ENCODE peak calls at places on chromosome 5, in seven cellular contexts. K, R, E, N, D, V and Q are unnamed samples.

GRCh38 chr5:135497971-135498661 is 37.6 kb downstream of the NEUROG1 start:
- DNase-seq in D (no peak), E (no peak), K (no peak), V (no peak), R (no peak), N (no peak), Q (no peak)

GRCh38 chr5:68557162-68557936 is 341.8 kb downstream of the PIK3R1 start:
- DNase-seq in E (no peak), K (no peak), V (peak), N (no peak), D (no peak), R (no peak), Q (no peak)

GRCh38 chr5:88825782-88826110 is 57.2 kb downstream of the MEF2C start:
- DNase-seq in V (no peak), D (no peak), R (no peak), N (no peak), K (no peak), E (no peak), Q (no peak)

GRCh38 chr5:4036861-4037260 is 441.2 kb downstream of the IRX1 start:
- DNase-seq in R (no peak), K (no peak), D (no peak), E (no peak), N (no peak), V (no peak), Q (no peak)

GRCh38 chr5:51661646-51662265 is 278.5 kb downstream of the ISL1 start:
- DNase-seq in K (no peak), V (no peak), N (no peak), E (no peak), R (no peak), D (no peak), Q (no peak)

GRCh38 chr5:136130581-136130980 is 2.1 kb upstream of the SMAD5 start:
- DNase-seq in N (no peak), R (no peak), E (no peak), K (no peak), V (peak), D (no peak), Q (no peak)

GRCh38 chr5:40679998-40680681 is 425 bp downstream of the PTGER4 start:
- DNase-seq in V (no peak), E (no peak), D (peak), N (peak), K (no peak), R (no peak), Q (no peak)

GRCh38 chr5:150142800-150143724 is 12.6 kb downstream of the PDGFRB start:
- DNase-seq in D (peak), K (peak), E (peak), V (peak), N (peak), R (no peak), Q (no peak)

GRCh38 chr5:103452666-103453065 is 109.9 kb downstream of the NUDT12 start:
- DNase-seq in E (no peak), N (no peak), K (no peak), D (no peak), R (no peak), V (peak), Q (no peak)

GRCh38 chr5:143314664-143315063 is 88.8 kb downstream of the NR3C1 start:
- DNase-seq in K (peak), R (no peak), E (peak), D (no peak), N (peak), V (peak), Q (no peak)

GRCh38 chr5:101662263-101662662 is 633.8 kb downstream of the SLCO4C1 start:
- DNase-seq in V (no peak), N (no peak), D (no peak), K (no peak), R (no peak), E (no peak), Q (no peak)

GRCh38 chr5:134911285-134912215 is 6.6 kb downstream of the PCBD2 start:
- DNase-seq in V (no peak), K (no peak), R (no peak), D (no peak), E (no peak), N (no peak), Q (peak)

GRCh38 chr5:56264417-56265025 is 31.4 kb upstream of the ANKRD55 start:
- DNase-seq in V (peak), N (peak), R (peak), D (no peak), K (no peak), E (no peak), Q (no peak)

GRCh38 chr5:66945389-66946349 is 250.9 kb downstream of the CD180 start:
- DNase-seq in D (no peak), K (no peak), V (no peak), N (peak), E (no peak), R (no peak), Q (no peak)

GRCh38 chr5:68950111-68950510 is 143.7 kb upstream of the SLC30A5 start:
- DNase-seq in R (no peak), K (no peak), E (no peak), D (no peak), V (no peak), N (no peak), Q (no peak)

GRCh38 chr5:147017191-147017590 is 138.6 kb upstream of the PPP2R2B start:
- DNase-seq in E (no peak), D (no peak), N (peak), R (no peak), V (no peak), K (no peak), Q (no peak)

GRCh38 chr5:1108008-1108864 is 3.6 kb downstream of the SLC12A7 start:
- DNase-seq in R (no peak), E (no peak), V (no peak), N (no peak), D (no peak), K (no peak), Q (no peak)

GRCh38 chr5:174300941-174301761 is 255.6 kb downstream of the NSG2 start:
- DNase-seq in K (no peak), V (no peak), D (no peak), E (no peak), R (no peak), N (no peak), Q (no peak)

GRCh38 chr5:90534922-90535321 is 5.5 kb upstream of the LYSMD3 start:
- DNase-seq in V (no peak), N (no peak), R (no peak), K (no peak), E (no peak), D (no peak), Q (no peak)

GRCh38 chr5:66511491-66511890 is 84.7 kb upstream of the MAST4 start:
- DNase-seq in K (no peak), V (peak), D (no peak), E (no peak), R (no peak), N (no peak), Q (no peak)

GRCh38 chr5:169956126-169956525 is 24.2 kb downstream of the INSYN2B start:
- DNase-seq in D (no peak), N (no peak), V (no peak), E (no peak), K (no peak), R (no peak), Q (no peak)

GRCh38 chr5:14351845-14352712 is 208.9 kb downstream of the TRIO start:
- DNase-seq in R (peak), K (peak), E (peak), D (peak), V (peak), N (peak), Q (peak)

GRCh38 chr5:174789596-174789995 is 65.2 kb downstream of the MSX2 start:
- DNase-seq in D (no peak), V (no peak), N (no peak), R (no peak), K (no peak), E (no peak), Q (no peak)

GRCh38 chr5:1474875-1475543 is 29.8 kb upstream of the SLC6A3 start:
- DNase-seq in V (no peak), N (no peak), E (no peak), D (no peak), R (no peak), K (no peak), Q (no peak)

GRCh38 chr5:177113566-177114424 is 19.8 kb upstream of the NSD1 start:
- DNase-seq in R (peak), D (peak), K (peak), N (peak), V (peak), E (no peak), Q (peak)

GRCh38 chr5:51172853-51173635 is 210.2 kb upstream of the ISL1 start:
- DNase-seq in R (no peak), E (no peak), V (no peak), K (no peak), N (no peak), D (no peak), Q (no peak)

GRCh38 chr5:116032094-116032517 is at the start of gene ARL14EPL:
- DNase-seq in R (no peak), V (peak), N (peak), K (peak), D (no peak), E (peak), Q (peak)

GRCh38 chr5:124156408-124157027 is 589.9 kb downstream of the ZNF608 start:
- DNase-seq in E (peak), N (peak), R (no peak), K (peak), V (peak), D (no peak), Q (no peak)

GRCh38 chr5:963673-964531 is 44.7 kb upstream of the NKD2 start:
- DNase-seq in V (peak), E (peak), K (no peak), R (no peak), N (peak), D (no peak), Q (peak)

GRCh38 chr5:1156033-1156753 is 44.3 kb upstream of the SLC12A7 start:
- DNase-seq in E (no peak), R (no peak), V (no peak), N (no peak), K (no peak), D (no peak), Q (no peak)

GRCh38 chr5:54889826-54890225 is 95.6 kb downstream of the ESM1 start:
- DNase-seq in N (peak), R (no peak), D (no peak), V (peak), E (no peak), K (peak), Q (peak)

GRCh38 chr5:38212307-38212706 is 46.1 kb upstream of the EGFLAM start:
- DNase-seq in E (no peak), V (no peak), D (no peak), N (no peak), K (no peak), R (no peak), Q (no peak)

DNA sequence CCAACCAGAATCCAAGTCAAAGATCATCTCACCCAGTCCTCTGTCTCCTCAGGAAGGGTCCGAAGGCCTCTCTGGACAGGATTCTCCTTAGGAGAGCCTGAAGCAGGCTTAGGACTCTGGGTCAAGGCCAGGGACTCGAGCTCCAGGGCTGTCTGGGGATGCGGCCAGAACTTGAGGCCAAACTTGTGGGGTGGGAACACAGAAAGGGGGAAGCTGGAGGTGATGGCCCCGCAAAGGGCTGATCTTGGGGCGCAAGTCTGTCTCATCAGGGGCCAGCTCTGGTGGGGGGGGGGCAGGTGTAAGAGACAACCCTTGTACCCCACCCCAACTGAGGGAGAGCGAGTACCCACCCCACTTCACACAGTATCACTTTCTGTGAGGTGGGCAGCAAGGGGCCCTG is 109.8 kb downstream of the PSD2 start:
- DNase-seq in K (no peak), R (no peak), V (no peak), N (no peak), D (no peak), E (no peak), Q (no peak)
- H3K4me3 ChIP-seq in K (no peak), R (no peak), V (no peak), N (no peak), D (no peak), E (no peak), Q (no peak)

GRCh38 chr5:45060686-45061085 is 251.9 kb downstream of the MRPS30 start:
- DNase-seq in R (no peak), V (no peak), E (no peak), N (no peak), K (no peak), D (no peak), Q (no peak)
- H3K4me3 ChIP-seq in R (no peak), V (no peak), E (no peak), N (no peak), K (no peak), D (no peak), Q (no peak)

DNA sequence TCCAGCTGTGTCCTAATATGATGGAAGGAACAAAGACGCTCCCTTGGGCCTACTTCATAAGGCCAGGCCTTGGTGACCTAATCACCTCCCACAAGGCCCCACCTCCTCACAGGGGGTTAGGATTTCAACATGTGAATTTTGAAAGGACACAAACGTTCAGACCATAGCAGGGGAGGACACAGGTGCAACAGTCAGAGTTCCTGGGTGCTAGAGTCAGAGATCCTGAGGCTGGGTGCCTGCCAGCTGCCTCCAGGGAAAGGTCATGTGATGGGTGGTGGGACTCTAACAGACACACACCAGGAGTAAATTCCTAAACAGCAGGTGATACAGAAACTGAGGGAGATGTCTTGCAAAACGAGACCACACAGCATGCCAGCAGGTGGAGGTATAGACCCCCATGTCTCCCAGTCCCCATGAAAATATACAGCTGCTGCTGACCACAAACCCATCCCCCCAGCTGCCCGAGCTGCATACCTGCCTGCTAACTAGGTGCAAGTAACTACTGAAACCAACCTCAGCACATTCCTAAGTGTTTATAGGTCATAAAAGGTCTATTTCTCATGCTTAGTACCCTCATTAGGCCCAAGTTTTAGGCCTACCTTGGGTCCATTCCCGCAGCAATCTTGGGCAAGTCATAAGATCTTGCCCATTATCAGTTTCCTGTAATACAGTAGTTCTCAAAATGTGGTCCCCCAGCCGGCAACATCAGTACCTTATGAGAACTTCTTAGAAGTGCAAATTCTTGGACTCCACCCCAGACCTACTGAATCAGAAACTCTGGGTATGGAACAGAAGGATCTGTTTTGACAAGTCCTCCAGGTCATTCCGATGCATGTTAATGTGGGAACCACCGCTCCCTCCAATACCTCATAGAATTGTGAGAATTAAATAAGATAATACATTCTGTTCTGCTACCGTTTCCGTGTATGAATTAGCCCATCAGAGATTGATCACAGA is 245.3 kb downstream of the ENC1 start:
- DNase-seq in E (no peak), K (no peak), R (peak), V (no peak), N (no peak), D (no peak), Q (no peak)
- H3K4me3 ChIP-seq in E (no peak), K (no peak), R (no peak), V (no peak), N (no peak), D (no peak), Q (no peak)

DNA sequence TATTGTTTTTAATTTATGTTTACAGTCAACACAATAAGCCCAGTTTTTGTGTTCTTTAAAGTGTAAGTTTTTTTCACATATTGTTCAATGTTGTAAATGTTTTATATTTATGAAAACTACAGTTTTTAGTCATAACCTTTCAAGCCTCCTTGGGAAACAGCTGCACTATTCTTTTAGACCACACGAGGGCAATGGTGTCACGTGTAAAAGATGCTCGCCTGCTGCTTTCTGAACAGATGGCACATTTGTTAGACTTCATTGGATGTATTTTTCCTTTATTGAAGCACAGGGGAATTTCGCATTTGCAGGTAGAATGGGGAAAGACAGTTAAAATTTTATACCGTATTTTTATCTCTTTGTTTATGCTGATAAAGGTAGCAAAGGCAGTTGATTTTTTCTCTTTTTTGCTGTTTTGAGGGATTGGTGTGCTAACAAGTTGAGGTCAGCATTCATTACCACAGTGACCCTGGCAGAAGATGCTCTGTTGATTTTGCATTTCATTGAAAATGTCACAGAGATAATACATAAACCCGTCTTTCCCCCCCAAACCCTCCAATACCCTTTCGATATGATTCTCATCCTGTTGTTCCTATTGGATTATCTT is 59.0 kb downstream of the MAT2B start:
- DNase-seq in D (peak), E (no peak), R (peak), K (peak), N (peak), V (peak), Q (peak)
- H3K4me3 ChIP-seq in D (no peak), E (no peak), R (no peak), K (no peak), N (no peak), V (no peak), Q (no peak)

DNA sequence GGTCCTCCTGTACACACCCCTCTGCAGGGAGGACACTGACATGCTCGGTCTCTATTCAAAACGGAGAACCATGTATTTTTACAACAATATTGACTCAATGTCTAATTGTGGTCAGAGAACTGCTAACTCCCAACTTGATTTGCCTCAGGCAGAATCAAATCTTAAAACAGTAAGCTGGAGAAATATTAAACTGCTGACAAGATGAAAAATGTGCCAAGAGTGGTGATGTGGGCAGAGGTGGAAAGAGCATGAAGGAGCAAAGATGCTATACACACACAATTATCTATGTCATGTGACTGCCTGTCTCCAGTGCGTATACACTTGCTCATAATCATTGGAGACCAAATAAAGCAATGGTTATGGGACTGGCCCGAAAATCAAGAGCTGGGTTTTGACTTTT is 556.1 kb upstream of the ZNF608 start:
- DNase-seq in R (no peak), D (no peak), K (no peak), E (no peak), N (no peak), V (no peak), Q (no peak)
- H3K4me3 ChIP-seq in R (no peak), D (no peak), K (no peak), E (no peak), N (no peak), V (no peak), Q (no peak)

DNA sequence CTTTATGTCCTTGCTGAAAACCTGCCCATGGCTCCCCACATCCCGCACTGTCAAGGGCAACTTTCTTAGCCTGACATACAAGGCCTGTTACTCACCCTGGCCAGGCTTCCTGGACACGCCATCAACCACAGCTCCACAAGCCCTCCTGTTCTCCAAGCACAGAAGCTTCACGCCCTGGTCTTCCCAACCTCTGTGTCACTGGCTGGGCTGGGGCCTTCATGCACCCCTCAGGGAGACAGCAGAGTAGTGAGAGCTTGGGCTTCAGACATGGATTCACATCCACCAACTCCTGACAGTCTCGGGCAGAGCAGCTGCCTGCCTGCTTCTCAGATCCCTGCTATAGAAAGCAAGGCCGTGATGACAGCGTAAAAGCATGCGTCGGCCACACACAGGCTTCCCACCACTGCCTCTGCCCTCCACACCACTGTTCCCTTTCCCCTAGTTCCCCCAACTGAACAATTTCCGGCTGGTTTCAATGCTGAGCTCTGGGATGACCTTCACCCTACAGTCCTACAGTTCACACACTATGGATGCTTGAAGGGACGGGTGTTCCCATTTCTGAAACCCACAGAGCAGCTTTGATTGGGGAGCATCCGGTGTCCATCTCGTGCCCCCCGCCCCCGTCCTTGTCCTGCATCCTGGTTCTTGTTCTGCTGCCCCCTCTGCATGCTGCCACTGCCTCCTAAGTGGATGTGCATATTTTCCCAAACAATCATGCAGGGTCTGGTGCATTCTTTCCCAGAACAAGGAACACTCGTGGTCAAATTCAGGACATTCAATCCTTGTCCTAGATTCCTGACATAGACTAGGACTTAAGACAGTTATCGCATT is 33.4 kb upstream of the ADAMTS2 start:
- DNase-seq in V (no peak), R (no peak), K (no peak), D (no peak), E (peak), N (peak), Q (no peak)
- H3K4me3 ChIP-seq in V (no peak), R (no peak), K (no peak), D (no peak), E (no peak), N (no peak), Q (no peak)